ENCODE peak calls at places on chromosome 4, in ten cellular contexts. One of them, this sample, is unnamed.

GRCh38 chr4:149555146-149555545 is 260.5 kb downstream of the IQCM start:
- DNase-seq in left lung: no peak
- DNase-seq in CD8-positive, alpha-beta memory T cell: no peak
- DNase-seq in CD8-positive, alpha-beta T cell: no peak
- DNase-seq in GM23248: no peak
- DNase-seq in dorsolateral prefrontal cortex: no peak
- DNase-seq in effector memory CD4-positive, alpha-beta T cell: no peak
- DNase-seq in cardiac muscle cell: no peak
- DNase-seq in prostate gland: no peak
- DNase-seq in HCT116: no peak
- DNase-seq in this sample: no peak

GRCh38 chr4:53510981-53511380 is 80.3 kb downstream of the LNX1 start:
- DNase-seq in left lung: no peak
- DNase-seq in CD8-positive, alpha-beta memory T cell: no peak
- DNase-seq in CD8-positive, alpha-beta T cell: no peak
- DNase-seq in GM23248: peak; percentile 8
- DNase-seq in dorsolateral prefrontal cortex: no peak
- DNase-seq in effector memory CD4-positive, alpha-beta T cell: no peak
- DNase-seq in cardiac muscle cell: no peak
- DNase-seq in prostate gland: no peak
- DNase-seq in HCT116: no peak
- DNase-seq in this sample: no peak

GRCh38 chr4:123744664-123745290 is 348.2 kb downstream of the SPRY1 start:
- DNase-seq in left lung: no peak
- DNase-seq in CD8-positive, alpha-beta memory T cell: no peak
- DNase-seq in CD8-positive, alpha-beta T cell: no peak
- DNase-seq in GM23248: no peak
- DNase-seq in dorsolateral prefrontal cortex: no peak
- DNase-seq in effector memory CD4-positive, alpha-beta T cell: no peak
- DNase-seq in cardiac muscle cell: peak; percentile 12
- DNase-seq in prostate gland: no peak
- DNase-seq in HCT116: no peak
- DNase-seq in this sample: no peak

GRCh38 chr4:188691811-188692210 is 552.6 kb downstream of the TRIML1 start:
- DNase-seq in left lung: no peak
- DNase-seq in CD8-positive, alpha-beta memory T cell: no peak
- DNase-seq in CD8-positive, alpha-beta T cell: no peak
- DNase-seq in GM23248: peak; percentile 6
- DNase-seq in dorsolateral prefrontal cortex: no peak
- DNase-seq in effector memory CD4-positive, alpha-beta T cell: no peak
- DNase-seq in cardiac muscle cell: no peak
- DNase-seq in prostate gland: no peak
- DNase-seq in HCT116: no peak
- DNase-seq in this sample: no peak

GRCh38 chr4:126647756-126648396 is 984.9 kb upstream of the INTU start:
- DNase-seq in left lung: no peak
- DNase-seq in CD8-positive, alpha-beta memory T cell: no peak
- DNase-seq in CD8-positive, alpha-beta T cell: no peak
- DNase-seq in GM23248: no peak
- DNase-seq in dorsolateral prefrontal cortex: no peak
- DNase-seq in effector memory CD4-positive, alpha-beta T cell: no peak
- DNase-seq in cardiac muscle cell: no peak
- DNase-seq in prostate gland: no peak
- DNase-seq in HCT116: no peak
- DNase-seq in this sample: no peak

GRCh38 chr4:52760256-52760655 is 9.0 kb upstream of the ERVMER34-1 start:
- DNase-seq in left lung: no peak
- DNase-seq in CD8-positive, alpha-beta memory T cell: no peak
- DNase-seq in CD8-positive, alpha-beta T cell: no peak
- DNase-seq in GM23248: no peak
- DNase-seq in dorsolateral prefrontal cortex: no peak
- DNase-seq in effector memory CD4-positive, alpha-beta T cell: no peak
- DNase-seq in cardiac muscle cell: no peak
- DNase-seq in prostate gland: no peak
- DNase-seq in HCT116: no peak
- DNase-seq in this sample: no peak

GRCh38 chr4:137299281-137299680 is 233.0 kb downstream of the PCDH18 start:
- DNase-seq in left lung: no peak
- DNase-seq in CD8-positive, alpha-beta memory T cell: no peak
- DNase-seq in CD8-positive, alpha-beta T cell: no peak
- DNase-seq in GM23248: no peak
- DNase-seq in dorsolateral prefrontal cortex: no peak
- DNase-seq in effector memory CD4-positive, alpha-beta T cell: no peak
- DNase-seq in cardiac muscle cell: no peak
- DNase-seq in prostate gland: no peak
- DNase-seq in HCT116: no peak
- DNase-seq in this sample: no peak

GRCh38 chr4:124526760-124527159 is 185.8 kb downstream of the ANKRD50 start:
- DNase-seq in left lung: no peak
- DNase-seq in CD8-positive, alpha-beta memory T cell: no peak
- DNase-seq in CD8-positive, alpha-beta T cell: no peak
- DNase-seq in GM23248: no peak
- DNase-seq in dorsolateral prefrontal cortex: no peak
- DNase-seq in effector memory CD4-positive, alpha-beta T cell: no peak
- DNase-seq in cardiac muscle cell: no peak
- DNase-seq in prostate gland: no peak
- DNase-seq in HCT116: no peak
- DNase-seq in this sample: no peak

GRCh38 chr4:24754586-24754985 is 40.8 kb upstream of the SOD3 start:
- DNase-seq in left lung: no peak
- DNase-seq in CD8-positive, alpha-beta memory T cell: no peak
- DNase-seq in CD8-positive, alpha-beta T cell: no peak
- DNase-seq in GM23248: no peak
- DNase-seq in dorsolateral prefrontal cortex: no peak
- DNase-seq in effector memory CD4-positive, alpha-beta T cell: no peak
- DNase-seq in cardiac muscle cell: no peak
- DNase-seq in prostate gland: no peak
- DNase-seq in HCT116: no peak
- DNase-seq in this sample: no peak

GRCh38 chr4:137376312-137376711 is 156.0 kb downstream of the PCDH18 start:
- DNase-seq in left lung: no peak
- DNase-seq in CD8-positive, alpha-beta memory T cell: no peak
- DNase-seq in CD8-positive, alpha-beta T cell: no peak
- DNase-seq in GM23248: no peak
- DNase-seq in dorsolateral prefrontal cortex: no peak
- DNase-seq in effector memory CD4-positive, alpha-beta T cell: no peak
- DNase-seq in cardiac muscle cell: no peak
- DNase-seq in prostate gland: no peak
- DNase-seq in HCT116: no peak
- DNase-seq in this sample: no peak

GRCh38 chr4:184446132-184446531 is 28.2 kb downstream of the IRF2 start:
- DNase-seq in left lung: no peak
- DNase-seq in CD8-positive, alpha-beta memory T cell: no peak
- DNase-seq in CD8-positive, alpha-beta T cell: no peak
- DNase-seq in GM23248: no peak
- DNase-seq in dorsolateral prefrontal cortex: no peak
- DNase-seq in effector memory CD4-positive, alpha-beta T cell: no peak
- DNase-seq in cardiac muscle cell: no peak
- DNase-seq in prostate gland: no peak
- DNase-seq in HCT116: no peak
- DNase-seq in this sample: no peak

GRCh38 chr4:93237526-93237925 is 591.0 kb upstream of the ATOH1 start:
- DNase-seq in left lung: no peak
- DNase-seq in CD8-positive, alpha-beta memory T cell: no peak
- DNase-seq in CD8-positive, alpha-beta T cell: no peak
- DNase-seq in GM23248: no peak
- DNase-seq in dorsolateral prefrontal cortex: no peak
- DNase-seq in effector memory CD4-positive, alpha-beta T cell: no peak
- DNase-seq in cardiac muscle cell: no peak
- DNase-seq in prostate gland: no peak
- DNase-seq in HCT116: no peak
- DNase-seq in this sample: no peak

GRCh38 chr4:184389978-184390518 is 84.3 kb downstream of the IRF2 start:
- DNase-seq in left lung: no peak
- DNase-seq in CD8-positive, alpha-beta memory T cell: no peak
- DNase-seq in CD8-positive, alpha-beta T cell: no peak
- DNase-seq in GM23248: no peak
- DNase-seq in dorsolateral prefrontal cortex: no peak
- DNase-seq in effector memory CD4-positive, alpha-beta T cell: no peak
- DNase-seq in cardiac muscle cell: no peak
- DNase-seq in prostate gland: no peak
- DNase-seq in HCT116: no peak
- DNase-seq in this sample: no peak

GRCh38 chr4:2289955-2290333 is 28.0 kb upstream of the MXD4 start:
- DNase-seq in left lung: peak; percentile 60
- DNase-seq in CD8-positive, alpha-beta memory T cell: peak; percentile 41
- DNase-seq in CD8-positive, alpha-beta T cell: no peak
- DNase-seq in GM23248: no peak
- DNase-seq in dorsolateral prefrontal cortex: no peak
- DNase-seq in effector memory CD4-positive, alpha-beta T cell: no peak
- DNase-seq in cardiac muscle cell: no peak
- DNase-seq in prostate gland: no peak
- DNase-seq in HCT116: no peak
- DNase-seq in this sample: no peak

GRCh38 chr4:136306361-136306760 is 1225.9 kb downstream of the PCDH18 start:
- DNase-seq in left lung: no peak
- DNase-seq in CD8-positive, alpha-beta memory T cell: no peak
- DNase-seq in CD8-positive, alpha-beta T cell: no peak
- DNase-seq in GM23248: no peak
- DNase-seq in dorsolateral prefrontal cortex: no peak
- DNase-seq in effector memory CD4-positive, alpha-beta T cell: no peak
- DNase-seq in cardiac muscle cell: no peak
- DNase-seq in prostate gland: no peak
- DNase-seq in HCT116: no peak
- DNase-seq in this sample: no peak

GRCh38 chr4:140252144-140252741 is 98.3 kb upstream of the MAML3 start:
- DNase-seq in left lung: no peak
- DNase-seq in CD8-positive, alpha-beta memory T cell: no peak
- DNase-seq in CD8-positive, alpha-beta T cell: no peak
- DNase-seq in GM23248: no peak
- DNase-seq in dorsolateral prefrontal cortex: no peak
- DNase-seq in effector memory CD4-positive, alpha-beta T cell: no peak
- DNase-seq in cardiac muscle cell: no peak
- DNase-seq in prostate gland: peak; percentile 39
- DNase-seq in HCT116: no peak
- DNase-seq in this sample: no peak

GRCh38 chr4:16897991-16898827 is at the start of gene LDB2:
- DNase-seq in left lung: no peak
- DNase-seq in CD8-positive, alpha-beta memory T cell: no peak
- DNase-seq in CD8-positive, alpha-beta T cell: no peak
- DNase-seq in GM23248: peak; percentile 83
- DNase-seq in dorsolateral prefrontal cortex: peak; percentile 77
- DNase-seq in effector memory CD4-positive, alpha-beta T cell: no peak
- DNase-seq in cardiac muscle cell: peak; percentile 83
- DNase-seq in prostate gland: no peak
- DNase-seq in HCT116: no peak
- DNase-seq in this sample: no peak

GRCh38 chr4:129929052-129929451 is 833.1 kb downstream of the C4orf33 start:
- DNase-seq in left lung: no peak
- DNase-seq in CD8-positive, alpha-beta memory T cell: no peak
- DNase-seq in CD8-positive, alpha-beta T cell: no peak
- DNase-seq in GM23248: no peak
- DNase-seq in dorsolateral prefrontal cortex: no peak
- DNase-seq in effector memory CD4-positive, alpha-beta T cell: no peak
- DNase-seq in cardiac muscle cell: no peak
- DNase-seq in prostate gland: no peak
- DNase-seq in HCT116: no peak
- DNase-seq in this sample: no peak

GRCh38 chr4:108168213-108168671 is 490 bp downstream of the LEF1 start:
- DNase-seq in left lung: no peak
- DNase-seq in CD8-positive, alpha-beta memory T cell: no peak
- DNase-seq in CD8-positive, alpha-beta T cell: peak; percentile 64
- DNase-seq in GM23248: peak; percentile 45
- DNase-seq in dorsolateral prefrontal cortex: no peak
- DNase-seq in effector memory CD4-positive, alpha-beta T cell: no peak
- DNase-seq in cardiac muscle cell: no peak
- DNase-seq in prostate gland: no peak
- DNase-seq in HCT116: no peak
- DNase-seq in this sample: peak; percentile 48

GRCh38 chr4:39043697-39044363 is 11.6 kb upstream of the TMEM156 start:
- DNase-seq in left lung: no peak
- DNase-seq in CD8-positive, alpha-beta memory T cell: no peak
- DNase-seq in CD8-positive, alpha-beta T cell: no peak
- DNase-seq in GM23248: peak; percentile 40
- DNase-seq in dorsolateral prefrontal cortex: no peak
- DNase-seq in effector memory CD4-positive, alpha-beta T cell: no peak
- DNase-seq in cardiac muscle cell: no peak
- DNase-seq in prostate gland: no peak
- DNase-seq in HCT116: no peak
- DNase-seq in this sample: no peak

GRCh38 chr4:170051402-170051801 is 25.2 kb upstream of the MFAP3L start:
- DNase-seq in left lung: no peak
- DNase-seq in CD8-positive, alpha-beta memory T cell: no peak
- DNase-seq in CD8-positive, alpha-beta T cell: no peak
- DNase-seq in GM23248: no peak
- DNase-seq in dorsolateral prefrontal cortex: no peak
- DNase-seq in effector memory CD4-positive, alpha-beta T cell: no peak
- DNase-seq in cardiac muscle cell: no peak
- DNase-seq in prostate gland: no peak
- DNase-seq in HCT116: no peak
- DNase-seq in this sample: no peak

GRCh38 chr4:34732579-34732978 is 1511.7 kb downstream of the ARAP2 start:
- DNase-seq in left lung: no peak
- DNase-seq in CD8-positive, alpha-beta memory T cell: no peak
- DNase-seq in CD8-positive, alpha-beta T cell: no peak
- DNase-seq in GM23248: no peak
- DNase-seq in dorsolateral prefrontal cortex: no peak
- DNase-seq in effector memory CD4-positive, alpha-beta T cell: no peak
- DNase-seq in cardiac muscle cell: no peak
- DNase-seq in prostate gland: no peak
- DNase-seq in HCT116: no peak
- DNase-seq in this sample: no peak
- H3K27ac ChIP-seq in left lung: no peak overlapping the region
- H3K27ac ChIP-seq in CD8-positive, alpha-beta memory T cell: no peak overlapping the region
- H3K27ac ChIP-seq in CD8-positive, alpha-beta T cell: no peak overlapping the region
- H3K27ac ChIP-seq in GM23248: no peak overlapping the region
- H3K27ac ChIP-seq in dorsolateral prefrontal cortex: no peak overlapping the region
- H3K27ac ChIP-seq in effector memory CD4-positive, alpha-beta T cell: no peak overlapping the region
- H3K27ac ChIP-seq in cardiac muscle cell: no peak overlapping the region
- H3K27ac ChIP-seq in prostate gland: no peak overlapping the region
- H3K27ac ChIP-seq in HCT116: no peak overlapping the region
- H3K27ac ChIP-seq in this sample: no peak overlapping the region

GRCh38 chr4:6199344-6199921 is 916 bp downstream of the JAKMIP1 start:
- DNase-seq in left lung: peak; percentile 68
- DNase-seq in CD8-positive, alpha-beta memory T cell: peak; percentile 75
- DNase-seq in CD8-positive, alpha-beta T cell: no peak
- DNase-seq in GM23248: no peak
- DNase-seq in dorsolateral prefrontal cortex: no peak
- DNase-seq in effector memory CD4-positive, alpha-beta T cell: peak; percentile 32
- DNase-seq in cardiac muscle cell: peak; percentile 12
- DNase-seq in prostate gland: no peak
- DNase-seq in HCT116: no peak
- DNase-seq in this sample: peak; percentile 31
- H3K4me3 ChIP-seq in left lung: peak overlapping the region; percentile 46
- H3K4me3 ChIP-seq in CD8-positive, alpha-beta memory T cell: peak overlapping the region; percentile 58
- H3K4me3 ChIP-seq in CD8-positive, alpha-beta T cell: peak overlapping the region; percentile 37
- H3K4me3 ChIP-seq in GM23248: no peak overlapping the region
- H3K4me3 ChIP-seq in dorsolateral prefrontal cortex: peak overlapping the region; percentile 79
- H3K4me3 ChIP-seq in effector memory CD4-positive, alpha-beta T cell: peak overlapping the region; percentile 64
- H3K4me3 ChIP-seq in cardiac muscle cell: peak overlapping the region; percentile 95
- H3K4me3 ChIP-seq in prostate gland: peak overlapping the region; percentile 42
- H3K4me3 ChIP-seq in HCT116: no peak overlapping the region
- H3K4me3 ChIP-seq in this sample: no peak overlapping the region

GRCh38 chr4:162061214-162061613 is 102.6 kb downstream of the FSTL5 start:
- DNase-seq in left lung: no peak
- DNase-seq in CD8-positive, alpha-beta memory T cell: no peak
- DNase-seq in CD8-positive, alpha-beta T cell: no peak
- DNase-seq in GM23248: no peak
- DNase-seq in dorsolateral prefrontal cortex: no peak
- DNase-seq in effector memory CD4-positive, alpha-beta T cell: no peak
- DNase-seq in cardiac muscle cell: peak; percentile 3
- DNase-seq in prostate gland: no peak
- DNase-seq in HCT116: peak; percentile 32
- DNase-seq in this sample: no peak
- H3K27ac ChIP-seq in left lung: no peak overlapping the region
- H3K27ac ChIP-seq in CD8-positive, alpha-beta memory T cell: no peak overlapping the region
- H3K27ac ChIP-seq in CD8-positive, alpha-beta T cell: no peak overlapping the region
- H3K27ac ChIP-seq in GM23248: no peak overlapping the region
- H3K27ac ChIP-seq in dorsolateral prefrontal cortex: no peak overlapping the region
- H3K27ac ChIP-seq in effector memory CD4-positive, alpha-beta T cell: no peak overlapping the region
- H3K27ac ChIP-seq in cardiac muscle cell: peak overlapping the region; percentile 36
- H3K27ac ChIP-seq in prostate gland: no peak overlapping the region
- H3K27ac ChIP-seq in HCT116: no peak overlapping the region
- H3K27ac ChIP-seq in this sample: no peak overlapping the region

GRCh38 chr4:44446191-44446590 is 2.4 kb downstream of the KCTD8 start:
- DNase-seq in left lung: no peak
- DNase-seq in CD8-positive, alpha-beta memory T cell: no peak
- DNase-seq in CD8-positive, alpha-beta T cell: no peak
- DNase-seq in GM23248: no peak
- DNase-seq in dorsolateral prefrontal cortex: no peak
- DNase-seq in effector memory CD4-positive, alpha-beta T cell: no peak
- DNase-seq in cardiac muscle cell: no peak
- DNase-seq in prostate gland: no peak
- DNase-seq in HCT116: no peak
- DNase-seq in this sample: no peak
- H3K4me3 ChIP-seq in left lung: no peak overlapping the region
- H3K4me3 ChIP-seq in CD8-positive, alpha-beta memory T cell: no peak overlapping the region
- H3K4me3 ChIP-seq in CD8-positive, alpha-beta T cell: no peak overlapping the region
- H3K4me3 ChIP-seq in GM23248: no peak overlapping the region
- H3K4me3 ChIP-seq in dorsolateral prefrontal cortex: peak overlapping the region; percentile 80
- H3K4me3 ChIP-seq in effector memory CD4-positive, alpha-beta T cell: no peak overlapping the region
- H3K4me3 ChIP-seq in cardiac muscle cell: peak overlapping the region; percentile 35
- H3K4me3 ChIP-seq in prostate gland: no peak overlapping the region
- H3K4me3 ChIP-seq in HCT116: no peak overlapping the region
- H3K4me3 ChIP-seq in this sample: no peak overlapping the region

This sample was measured in CD4-positive, alpha-beta memory T cell.